ENCODE peak calls at places on chromosome 4, in eight cellular contexts. One of them, this sample, is unnamed.

GRCh38 chr4:184259866-184260265 is 42.2 kb upstream of the ENPP6 start:
- DNase-seq in B cell: no peak
- DNase-seq in stimulated activated CD8-positive, alpha-beta memory T cell treated with anti-CD3 and anti-CD28 coated beads, Interleukin-7, amount 100 ng/mL, for 24 hours: no peak
- DNase-seq in progenitor cell of endocrine pancreas: no peak
- DNase-seq in substantia nigra: no peak
- DNase-seq in choroid plexus epithelial cell: no peak
- DNase-seq in astrocyte of the hippocampus: no peak
- DNase-seq in WERI-Rb-1: no peak
- DNase-seq in this sample: no peak

GRCh38 chr4:47386592-47387235 is 76.8 kb downstream of the COMMD8 start:
- DNase-seq in substantia nigra: no peak
- DNase-seq in WERI-Rb-1: no peak
- DNase-seq in choroid plexus epithelial cell: no peak
- DNase-seq in stimulated activated CD8-positive, alpha-beta memory T cell treated with anti-CD3 and anti-CD28 coated beads, Interleukin-7, amount 100 ng/mL, for 24 hours: no peak
- DNase-seq in astrocyte of the hippocampus: no peak
- DNase-seq in B cell: no peak
- DNase-seq in progenitor cell of endocrine pancreas: no peak
- DNase-seq in this sample: no peak

GRCh38 chr4:184416913-184417734 is 57.2 kb downstream of the IRF2 start:
- DNase-seq in choroid plexus epithelial cell: peak; percentile 45
- DNase-seq in astrocyte of the hippocampus: no peak
- DNase-seq in substantia nigra: no peak
- DNase-seq in stimulated activated CD8-positive, alpha-beta memory T cell treated with anti-CD3 and anti-CD28 coated beads, Interleukin-7, amount 100 ng/mL, for 24 hours: no peak
- DNase-seq in progenitor cell of endocrine pancreas: no peak
- DNase-seq in B cell: peak; percentile 49
- DNase-seq in WERI-Rb-1: no peak
- DNase-seq in this sample: no peak

GRCh38 chr4:4995103-4995761 is 24.0 kb downstream of the CYTL1 start:
- DNase-seq in choroid plexus epithelial cell: peak; percentile 67
- DNase-seq in stimulated activated CD8-positive, alpha-beta memory T cell treated with anti-CD3 and anti-CD28 coated beads, Interleukin-7, amount 100 ng/mL, for 24 hours: no peak
- DNase-seq in astrocyte of the hippocampus: peak; percentile 80
- DNase-seq in B cell: peak; percentile 67
- DNase-seq in substantia nigra: peak; percentile 16
- DNase-seq in progenitor cell of endocrine pancreas: peak; percentile 73
- DNase-seq in WERI-Rb-1: peak; percentile 86
- DNase-seq in this sample: peak; percentile 85

GRCh38 chr4:182346675-182347375 is 103.6 kb downstream of the TENM3 start:
- DNase-seq in stimulated activated CD8-positive, alpha-beta memory T cell treated with anti-CD3 and anti-CD28 coated beads, Interleukin-7, amount 100 ng/mL, for 24 hours: no peak
- DNase-seq in astrocyte of the hippocampus: no peak
- DNase-seq in substantia nigra: no peak
- DNase-seq in WERI-Rb-1: no peak
- DNase-seq in choroid plexus epithelial cell: no peak
- DNase-seq in B cell: no peak
- DNase-seq in progenitor cell of endocrine pancreas: no peak
- DNase-seq in this sample: no peak

GRCh38 chr4:70651864-70652506 is 14.3 kb downstream of the JCHAIN start:
- DNase-seq in choroid plexus epithelial cell: peak; percentile 58
- DNase-seq in progenitor cell of endocrine pancreas: no peak
- DNase-seq in B cell: peak; percentile 40
- DNase-seq in substantia nigra: no peak
- DNase-seq in astrocyte of the hippocampus: peak; percentile 39
- DNase-seq in stimulated activated CD8-positive, alpha-beta memory T cell treated with anti-CD3 and anti-CD28 coated beads, Interleukin-7, amount 100 ng/mL, for 24 hours: no peak
- DNase-seq in WERI-Rb-1: no peak
- DNase-seq in this sample: no peak

GRCh38 chr4:13441506-13441905 is 42.6 kb downstream of the RAB28 start:
- DNase-seq in B cell: no peak
- DNase-seq in substantia nigra: no peak
- DNase-seq in choroid plexus epithelial cell: no peak
- DNase-seq in progenitor cell of endocrine pancreas: no peak
- DNase-seq in WERI-Rb-1: no peak
- DNase-seq in astrocyte of the hippocampus: no peak
- DNase-seq in stimulated activated CD8-positive, alpha-beta memory T cell treated with anti-CD3 and anti-CD28 coated beads, Interleukin-7, amount 100 ng/mL, for 24 hours: no peak
- DNase-seq in this sample: no peak

GRCh38 chr4:174383783-174384182 is 100.1 kb downstream of the CEP44 start:
- DNase-seq in substantia nigra: no peak
- DNase-seq in choroid plexus epithelial cell: no peak
- DNase-seq in progenitor cell of endocrine pancreas: no peak
- DNase-seq in WERI-Rb-1: no peak
- DNase-seq in astrocyte of the hippocampus: no peak
- DNase-seq in B cell: no peak
- DNase-seq in stimulated activated CD8-positive, alpha-beta memory T cell treated with anti-CD3 and anti-CD28 coated beads, Interleukin-7, amount 100 ng/mL, for 24 hours: no peak
- DNase-seq in this sample: no peak

GRCh38 chr4:86876894-86877685 is 15.1 kb downstream of the C4orf36 start:
- DNase-seq in progenitor cell of endocrine pancreas: no peak
- DNase-seq in substantia nigra: no peak
- DNase-seq in B cell: no peak
- DNase-seq in choroid plexus epithelial cell: no peak
- DNase-seq in WERI-Rb-1: no peak
- DNase-seq in astrocyte of the hippocampus: no peak
- DNase-seq in stimulated activated CD8-positive, alpha-beta memory T cell treated with anti-CD3 and anti-CD28 coated beads, Interleukin-7, amount 100 ng/mL, for 24 hours: no peak
- DNase-seq in this sample: no peak

GRCh38 chr4:77232653-77233052 is 75.6 kb downstream of the CCNG2 start:
- DNase-seq in B cell: no peak
- DNase-seq in choroid plexus epithelial cell: peak; percentile 14
- DNase-seq in progenitor cell of endocrine pancreas: no peak
- DNase-seq in WERI-Rb-1: no peak
- DNase-seq in substantia nigra: no peak
- DNase-seq in stimulated activated CD8-positive, alpha-beta memory T cell treated with anti-CD3 and anti-CD28 coated beads, Interleukin-7, amount 100 ng/mL, for 24 hours: no peak
- DNase-seq in astrocyte of the hippocampus: peak; percentile 45
- DNase-seq in this sample: no peak

GRCh38 chr4:185566425-185566824 is 31.1 kb upstream of the PDLIM3 start:
- DNase-seq in stimulated activated CD8-positive, alpha-beta memory T cell treated with anti-CD3 and anti-CD28 coated beads, Interleukin-7, amount 100 ng/mL, for 24 hours: no peak
- DNase-seq in B cell: no peak
- DNase-seq in astrocyte of the hippocampus: no peak
- DNase-seq in WERI-Rb-1: no peak
- DNase-seq in choroid plexus epithelial cell: peak; percentile 5
- DNase-seq in substantia nigra: no peak
- DNase-seq in progenitor cell of endocrine pancreas: no peak
- DNase-seq in this sample: no peak

GRCh38 chr4:2292679-2293108 is 30.8 kb upstream of the MXD4 start:
- DNase-seq in progenitor cell of endocrine pancreas: no peak
- DNase-seq in stimulated activated CD8-positive, alpha-beta memory T cell treated with anti-CD3 and anti-CD28 coated beads, Interleukin-7, amount 100 ng/mL, for 24 hours: no peak
- DNase-seq in astrocyte of the hippocampus: no peak
- DNase-seq in B cell: no peak
- DNase-seq in substantia nigra: no peak
- DNase-seq in WERI-Rb-1: peak; percentile 52
- DNase-seq in choroid plexus epithelial cell: peak; percentile 15
- DNase-seq in this sample: no peak

GRCh38 chr4:744212-744841 is 38.7 kb downstream of the PCGF3 start:
- DNase-seq in B cell: no peak
- DNase-seq in stimulated activated CD8-positive, alpha-beta memory T cell treated with anti-CD3 and anti-CD28 coated beads, Interleukin-7, amount 100 ng/mL, for 24 hours: no peak
- DNase-seq in astrocyte of the hippocampus: no peak
- DNase-seq in progenitor cell of endocrine pancreas: no peak
- DNase-seq in substantia nigra: no peak
- DNase-seq in WERI-Rb-1: no peak
- DNase-seq in choroid plexus epithelial cell: no peak
- DNase-seq in this sample: no peak

GRCh38 chr4:1530356-1530755 is 124.1 kb upstream of the NKX1-1 start:
- DNase-seq in B cell: no peak
- DNase-seq in progenitor cell of endocrine pancreas: no peak
- DNase-seq in astrocyte of the hippocampus: no peak
- DNase-seq in choroid plexus epithelial cell: no peak
- DNase-seq in substantia nigra: no peak
- DNase-seq in WERI-Rb-1: no peak
- DNase-seq in stimulated activated CD8-positive, alpha-beta memory T cell treated with anti-CD3 and anti-CD28 coated beads, Interleukin-7, amount 100 ng/mL, for 24 hours: no peak
- DNase-seq in this sample: no peak

GRCh38 chr4:154314248-154314647 is 177.4 kb downstream of the DCHS2 start:
- DNase-seq in astrocyte of the hippocampus: peak; percentile 68
- DNase-seq in progenitor cell of endocrine pancreas: no peak
- DNase-seq in WERI-Rb-1: no peak
- DNase-seq in stimulated activated CD8-positive, alpha-beta memory T cell treated with anti-CD3 and anti-CD28 coated beads, Interleukin-7, amount 100 ng/mL, for 24 hours: no peak
- DNase-seq in substantia nigra: no peak
- DNase-seq in choroid plexus epithelial cell: peak; percentile 61
- DNase-seq in B cell: no peak
- DNase-seq in this sample: no peak

GRCh38 chr4:67933755-67934154 is 29.5 kb downstream of the TMPRSS11A start:
- DNase-seq in WERI-Rb-1: no peak
- DNase-seq in B cell: no peak
- DNase-seq in stimulated activated CD8-positive, alpha-beta memory T cell treated with anti-CD3 and anti-CD28 coated beads, Interleukin-7, amount 100 ng/mL, for 24 hours: no peak
- DNase-seq in astrocyte of the hippocampus: peak; percentile 36
- DNase-seq in choroid plexus epithelial cell: no peak
- DNase-seq in progenitor cell of endocrine pancreas: no peak
- DNase-seq in substantia nigra: no peak
- DNase-seq in this sample: no peak

GRCh38 chr4:145440292-145441007 is 41.2 kb upstream of the SMAD1 start:
- DNase-seq in progenitor cell of endocrine pancreas: no peak
- DNase-seq in astrocyte of the hippocampus: no peak
- DNase-seq in B cell: no peak
- DNase-seq in choroid plexus epithelial cell: no peak
- DNase-seq in stimulated activated CD8-positive, alpha-beta memory T cell treated with anti-CD3 and anti-CD28 coated beads, Interleukin-7, amount 100 ng/mL, for 24 hours: no peak
- DNase-seq in substantia nigra: no peak
- DNase-seq in WERI-Rb-1: no peak
- DNase-seq in this sample: no peak

GRCh38 chr4:166091146-166091545 is 218.1 kb downstream of the TLL1 start:
- DNase-seq in astrocyte of the hippocampus: peak; percentile 7
- DNase-seq in stimulated activated CD8-positive, alpha-beta memory T cell treated with anti-CD3 and anti-CD28 coated beads, Interleukin-7, amount 100 ng/mL, for 24 hours: no peak
- DNase-seq in WERI-Rb-1: no peak
- DNase-seq in B cell: no peak
- DNase-seq in choroid plexus epithelial cell: peak; percentile 2
- DNase-seq in substantia nigra: no peak
- DNase-seq in progenitor cell of endocrine pancreas: no peak
- DNase-seq in this sample: no peak

GRCh38 chr4:107050525-107051135 is 14.5 kb upstream of the DKK2 start:
- DNase-seq in WERI-Rb-1: no peak
- DNase-seq in substantia nigra: no peak
- DNase-seq in astrocyte of the hippocampus: peak; percentile 12
- DNase-seq in progenitor cell of endocrine pancreas: no peak
- DNase-seq in stimulated activated CD8-positive, alpha-beta memory T cell treated with anti-CD3 and anti-CD28 coated beads, Interleukin-7, amount 100 ng/mL, for 24 hours: no peak
- DNase-seq in B cell: no peak
- DNase-seq in choroid plexus epithelial cell: peak; percentile 40
- DNase-seq in this sample: no peak

GRCh38 chr4:103451341-103451740 is 253.2 kb upstream of the CENPE start:
- DNase-seq in astrocyte of the hippocampus: no peak
- DNase-seq in stimulated activated CD8-positive, alpha-beta memory T cell treated with anti-CD3 and anti-CD28 coated beads, Interleukin-7, amount 100 ng/mL, for 24 hours: no peak
- DNase-seq in substantia nigra: no peak
- DNase-seq in choroid plexus epithelial cell: no peak
- DNase-seq in WERI-Rb-1: no peak
- DNase-seq in progenitor cell of endocrine pancreas: no peak
- DNase-seq in B cell: no peak
- DNase-seq in this sample: no peak

GRCh38 chr4:113744667-113745241 is 16.8 kb downstream of the CAMK2D start:
- DNase-seq in B cell: no peak
- DNase-seq in choroid plexus epithelial cell: no peak
- DNase-seq in astrocyte of the hippocampus: no peak
- DNase-seq in substantia nigra: no peak
- DNase-seq in progenitor cell of endocrine pancreas: no peak
- DNase-seq in WERI-Rb-1: no peak
- DNase-seq in stimulated activated CD8-positive, alpha-beta memory T cell treated with anti-CD3 and anti-CD28 coated beads, Interleukin-7, amount 100 ng/mL, for 24 hours: no peak
- DNase-seq in this sample: no peak

GRCh38 chr4:78480286-78480685 is 71.3 kb upstream of the ANXA3 start:
- DNase-seq in astrocyte of the hippocampus: no peak
- DNase-seq in WERI-Rb-1: no peak
- DNase-seq in stimulated activated CD8-positive, alpha-beta memory T cell treated with anti-CD3 and anti-CD28 coated beads, Interleukin-7, amount 100 ng/mL, for 24 hours: no peak
- DNase-seq in choroid plexus epithelial cell: no peak
- DNase-seq in B cell: no peak
- DNase-seq in substantia nigra: no peak
- DNase-seq in progenitor cell of endocrine pancreas: no peak
- DNase-seq in this sample: no peak

GRCh38 chr4:53563824-53564223 is 27.5 kb downstream of the LNX1 start:
- DNase-seq in progenitor cell of endocrine pancreas: no peak
- DNase-seq in WERI-Rb-1: no peak
- DNase-seq in astrocyte of the hippocampus: peak; percentile 77
- DNase-seq in B cell: no peak
- DNase-seq in substantia nigra: no peak
- DNase-seq in choroid plexus epithelial cell: peak; percentile 87
- DNase-seq in stimulated activated CD8-positive, alpha-beta memory T cell treated with anti-CD3 and anti-CD28 coated beads, Interleukin-7, amount 100 ng/mL, for 24 hours: no peak
- DNase-seq in this sample: no peak

GRCh38 chr4:32790803-32791202 is 2070.6 kb downstream of the PCDH7 start:
- DNase-seq in astrocyte of the hippocampus: no peak
- DNase-seq in B cell: no peak
- DNase-seq in choroid plexus epithelial cell: no peak
- DNase-seq in WERI-Rb-1: peak; percentile 47
- DNase-seq in progenitor cell of endocrine pancreas: no peak
- DNase-seq in substantia nigra: no peak
- DNase-seq in stimulated activated CD8-positive, alpha-beta memory T cell treated with anti-CD3 and anti-CD28 coated beads, Interleukin-7, amount 100 ng/mL, for 24 hours: no peak
- DNase-seq in this sample: no peak